ENCODE peak calls at places on chromosomes 12 and 14, in nine cellular contexts. I is activated T-cell treated with anti-CD3 and anti-CD28 coated beads, Interleukin-2, amount 50 U/mL, for 48 hours; K is globus pallidus; S is activated CD8-positive, alpha-beta memory T cell treated with anti-CD3 and anti-CD28 coated beads for 4 hours; J is kidney glomerular epithelial cell; P is fibroblast of mammary gland; N is activated effector memory CD4-positive, alpha-beta T cell treated with anti-CD3 and anti-CD28 coated beads, Interleukin-2, amount 50 U/mL, for 16 hours; Q is HuH-7; X is NCI-H2029. C is an unnamed sample.

GRCh38 chr12:130111965-130112496 is 50.2 kb upstream of the FZD10 start:
- DNase-seq in Q (no peak), K (no peak), J (no peak), N (no peak), S (no peak), X (no peak), P (no peak), I (no peak), C (no peak)

GRCh38 chr12:92629349-92630065 is 73.3 kb upstream of the PLEKHG7 start:
- DNase-seq in J (peak; percentile 73), I (no peak), S (no peak), X (peak; percentile 10), N (no peak), Q (no peak), K (no peak), P (no peak), C (peak; percentile 72)

GRCh38 chr12:106243620-106244019 is 4.2 kb downstream of the CKAP4 start:
- DNase-seq in X (no peak), P (no peak), Q (no peak), S (no peak), I (no peak), N (no peak), K (no peak), J (no peak), C (no peak)

GRCh38 chr12:109892748-109893147 is 7.3 kb upstream of the TCHP start:
- DNase-seq in X (no peak), P (no peak), I (no peak), N (no peak), K (no peak), S (no peak), J (no peak), Q (no peak), C (no peak)

GRCh38 chr14:73176673-73177072 is 40.4 kb downstream of the PSEN1 start:
- DNase-seq in K (no peak), S (no peak), X (no peak), I (no peak), J (no peak), P (peak; percentile 22), N (no peak), Q (peak; percentile 16), C (peak; percentile 37)

GRCh38 chr14:99441157-99441870 is 39.3 kb downstream of the SETD3 start:
- DNase-seq in N (no peak), Q (no peak), S (no peak), P (peak; percentile 8), X (no peak), I (no peak), J (no peak), K (no peak), C (peak; percentile 27)

GRCh38 chr14:67411375-67411774 is 590 bp downstream of the PLEK2 start:
- DNase-seq in I (no peak), Q (no peak), X (no peak), P (no peak), J (no peak), K (no peak), S (no peak), N (no peak), C (no peak)

GRCh38 chr12:85147331-85147730 is 111.2 kb downstream of the LRRIQ1 start:
- DNase-seq in N (no peak), K (no peak), X (no peak), I (no peak), P (no peak), J (no peak), Q (no peak), S (no peak), C (no peak)

GRCh38 chr12:18373176-18373575 is 111.9 kb downstream of the PIK3C2G start:
- DNase-seq in N (no peak), Q (no peak), S (no peak), X (no peak), I (no peak), P (no peak), J (no peak), K (no peak), C (no peak)

GRCh38 chr14:60349663-60350365 is 100.8 kb downstream of the PPM1A start:
- DNase-seq in N (peak; percentile 66), P (peak; percentile 65), X (peak; percentile 66), Q (peak; percentile 20), K (peak; percentile 52), S (no peak), I (peak; percentile 33), J (peak; percentile 37), C (peak; percentile 58)

GRCh38 chr14:39107624-39108023 is 4.6 kb upstream of the SEC23A start:
- DNase-seq in P (peak; percentile 63), N (no peak), J (peak; percentile 68), K (no peak), I (no peak), Q (peak; percentile 39), S (no peak), X (no peak), C (peak; percentile 61)

GRCh38 chr14:87170179-87170578 is 822.8 kb downstream of the GALC start:
- DNase-seq in J (no peak), S (no peak), P (no peak), X (no peak), I (no peak), Q (no peak), N (no peak), K (no peak), C (no peak)

GRCh38 chr12:131136539-131136872 is 182.8 kb downstream of the ADGRD1 start:
- DNase-seq in Q (no peak), J (no peak), I (no peak), X (no peak), P (no peak), N (peak; percentile 42), K (no peak), S (no peak), C (no peak)

GRCh38 chr12:130347588-130347987 is 9.9 kb downstream of the PIWIL1 start:
- DNase-seq in S (no peak), Q (no peak), N (no peak), K (no peak), I (no peak), X (peak; percentile 41), J (no peak), P (no peak), C (no peak)

GRCh38 chr12:22332191-22332590 is 2.3 kb downstream of the ST8SIA1 start:
- DNase-seq in I (no peak), S (no peak), P (no peak), X (no peak), J (no peak), Q (no peak), N (no peak), K (no peak), C (no peak)

GRCh38 chr12:13504736-13505135 is 308.2 kb downstream of the EMP1 start:
- DNase-seq in X (no peak), S (no peak), Q (no peak), K (no peak), N (no peak), I (no peak), J (no peak), P (no peak), C (no peak)

GRCh38 chr12:52319097-52319496 is 2.1 kb downstream of the KRT83 start:
- DNase-seq in K (no peak), N (peak; percentile 51), J (no peak), P (no peak), I (no peak), X (peak; percentile 20), Q (no peak), S (no peak), C (peak; percentile 3)

GRCh38 chr12:55737581-55738112 is 5.3 kb upstream of the GDF11 start:
- DNase-seq in P (no peak), I (no peak), J (no peak), K (no peak), X (no peak), N (no peak), S (no peak), Q (no peak), C (no peak)

GRCh38 chr14:91307652-91308051 is 63.1 kb upstream of the GPR68 start:
- DNase-seq in S (no peak), P (no peak), I (no peak), X (no peak), J (no peak), K (no peak), N (no peak), Q (no peak), C (no peak)

GRCh38 chr14:68695326-68695768 is 97.5 kb downstream of the ZFP36L1 start:
- DNase-seq in Q (no peak), J (peak; percentile 97), S (peak; percentile 26), P (peak; percentile 100), X (no peak), N (peak; percentile 70), I (peak; percentile 66), K (no peak), C (peak; percentile 100)

GRCh38 chr14:31411218-31411727 is 9.1 kb downstream of the HEATR5A start:
- DNase-seq in J (no peak), I (no peak), P (peak; percentile 38), Q (no peak), N (no peak), K (no peak), X (no peak), S (no peak), C (peak; percentile 73)

GRCh38 chr12:65269603-65270002 is 8.9 kb upstream of the MSRB3 start:
- DNase-seq in K (no peak), P (no peak), S (no peak), Q (no peak), N (no peak), X (no peak), I (no peak), J (no peak), C (peak; percentile 27)

GRCh38 chr12:524167-524951 is 64.6 kb downstream of the B4GALNT3 start:
- DNase-seq in S (no peak), Q (no peak), K (no peak), J (no peak), P (no peak), I (no peak), N (no peak), X (peak; percentile 8), C (peak; percentile 35)

GRCh38 chr12:95547522-95548055 is 3.7 kb downstream of the USP44 start:
- DNase-seq in K (no peak), P (peak; percentile 63), X (no peak), J (no peak), N (no peak), Q (no peak), I (no peak), S (no peak), C (peak; percentile 81)

GRCh38 chr12:3753549-3754284 is 808 bp upstream of the CRACR2A start:
- DNase-seq in Q (no peak), J (no peak), N (no peak), I (peak; percentile 39), S (no peak), X (no peak), P (peak; percentile 55), K (no peak), C (no peak)

GRCh38 chr12:125065021-125065752 is at the start of gene AACS:
- DNase-seq in I (peak; percentile 86), Q (peak; percentile 77), N (peak; percentile 90), P (peak; percentile 59), S (peak; percentile 44), K (peak; percentile 80), X (peak; percentile 83), J (peak; percentile 51), C (peak; percentile 78)

GRCh38 chr12:56338643-56339422 is at the start of gene IL23A:
- DNase-seq in I (peak; percentile 90), P (no peak), X (no peak), S (peak; percentile 87), Q (no peak), J (peak; percentile 71), K (no peak), N (peak; percentile 95), C (peak; percentile 61)

GRCh38 chr14:96797943-96798349 is 764 bp downstream of the VRK1 start:
- DNase-seq in J (no peak), K (no peak), I (no peak), N (no peak), P (no peak), S (no peak), X (no peak), Q (no peak), C (no peak)

GRCh38 chr12:85779768-85780167 is 56.4 kb downstream of the RASSF9 start:
- DNase-seq in N (no peak), P (no peak), X (peak; percentile 75), S (no peak), I (no peak), Q (no peak), K (no peak), J (no peak), C (no peak)

GRCh38 chr12:108768591-108769500 is 37.5 kb upstream of the CORO1C start:
- DNase-seq in Q (peak; percentile 74), S (no peak), K (no peak), P (no peak), J (no peak), I (peak; percentile 37), X (no peak), N (no peak), C (no peak)

GRCh38 chr12:4112290-4112689 is 161.3 kb upstream of the CCND2 start:
- DNase-seq in X (no peak), Q (no peak), I (no peak), K (no peak), N (peak; percentile 28), P (no peak), J (no peak), S (no peak), C (no peak)

C was measured in iris pigment epithelial cell.